ENCODE peak calls at places on chromosomes 1 and 21, in six cellular contexts. One of them, this sample, is unnamed.
A peak's percentile ranks its signal among the peaks of the same experiment; 100 is the strongest.

GRCh38 chr1:183287191-183287675 is 101.2 kb downstream of the LAMC2 start:
- DNase-seq in mucosa of descending colon: no peak
- DNase-seq in MM.1S: no peak
- DNase-seq in MV-4-11: no peak
- DNase-seq in suprapubic skin: no peak
- DNase-seq in HAP-1: no peak
- DNase-seq in this sample: no peak

GRCh38 chr1:179591592-179592580 is at the start of gene TDRD5:
- DNase-seq in MM.1S: no peak
- DNase-seq in MV-4-11: no peak
- DNase-seq in suprapubic skin: no peak
- DNase-seq in HAP-1: no peak
- DNase-seq in mucosa of descending colon: peak; percentile 85
- DNase-seq in this sample: no peak

GRCh38 chr1:154960446-154961136 is 991 bp downstream of the PYGO2 start:
- DNase-seq in MV-4-11: no peak
- DNase-seq in MM.1S: peak; percentile 31
- DNase-seq in mucosa of descending colon: peak; percentile 13
- DNase-seq in HAP-1: no peak
- DNase-seq in suprapubic skin: no peak
- DNase-seq in this sample: no peak

GRCh38 chr1:7294636-7295035 is 476.5 kb upstream of the VAMP3 start:
- DNase-seq in HAP-1: no peak
- DNase-seq in suprapubic skin: no peak
- DNase-seq in MV-4-11: no peak
- DNase-seq in mucosa of descending colon: no peak
- DNase-seq in MM.1S: no peak
- DNase-seq in this sample: no peak

GRCh38 chr1:245546875-245547274 is 392.1 kb downstream of the KIF26B start:
- DNase-seq in mucosa of descending colon: no peak
- DNase-seq in MM.1S: peak; percentile 69
- DNase-seq in suprapubic skin: no peak
- DNase-seq in HAP-1: no peak
- DNase-seq in MV-4-11: peak; percentile 73
- DNase-seq in this sample: peak; percentile 45

GRCh38 chr1:94924967-94925366 is 1.9 kb downstream of the CNN3 start:
- DNase-seq in MV-4-11: no peak
- DNase-seq in MM.1S: no peak
- DNase-seq in suprapubic skin: no peak
- DNase-seq in HAP-1: no peak
- DNase-seq in mucosa of descending colon: no peak
- DNase-seq in this sample: no peak

GRCh38 chr1:34131396-34132160 is 33.5 kb downstream of the CSMD2 start:
- DNase-seq in mucosa of descending colon: no peak
- DNase-seq in MM.1S: no peak
- DNase-seq in HAP-1: no peak
- DNase-seq in MV-4-11: no peak
- DNase-seq in suprapubic skin: peak; percentile 37
- DNase-seq in this sample: no peak

GRCh38 chr21:45449658-45450502 is 44.9 kb downstream of the COL18A1 start:
- DNase-seq in mucosa of descending colon: no peak
- DNase-seq in MV-4-11: peak; percentile 28
- DNase-seq in HAP-1: no peak
- DNase-seq in MM.1S: no peak
- DNase-seq in suprapubic skin: no peak
- DNase-seq in this sample: no peak

GRCh38 chr1:175493999-175494336 is 249.4 kb downstream of the TNR start:
- DNase-seq in HAP-1: no peak
- DNase-seq in MM.1S: no peak
- DNase-seq in MV-4-11: no peak
- DNase-seq in mucosa of descending colon: no peak
- DNase-seq in suprapubic skin: no peak
- DNase-seq in this sample: no peak

GRCh38 chr1:51689643-51690042 is 72.8 kb downstream of the OSBPL9 start:
- DNase-seq in MV-4-11: no peak
- DNase-seq in suprapubic skin: no peak
- DNase-seq in mucosa of descending colon: no peak
- DNase-seq in HAP-1: no peak
- DNase-seq in MM.1S: no peak
- DNase-seq in this sample: no peak

GRCh38 chr1:111032295-111032897 is 68.7 kb upstream of the LRIF1 start:
- DNase-seq in MV-4-11: peak; percentile 30
- DNase-seq in suprapubic skin: no peak
- DNase-seq in mucosa of descending colon: no peak
- DNase-seq in MM.1S: peak; percentile 46
- DNase-seq in HAP-1: no peak
- DNase-seq in this sample: peak; percentile 42

GRCh38 chr21:33760641-33761103 is 118.4 kb downstream of the ITSN1 start:
- DNase-seq in HAP-1: no peak
- DNase-seq in MV-4-11: no peak
- DNase-seq in MM.1S: no peak
- DNase-seq in mucosa of descending colon: no peak
- DNase-seq in suprapubic skin: no peak
- DNase-seq in this sample: no peak

GRCh38 chr1:101278845-101279244 is 42.0 kb downstream of the S1PR1 start:
- DNase-seq in mucosa of descending colon: no peak
- DNase-seq in MM.1S: no peak
- DNase-seq in HAP-1: no peak
- DNase-seq in suprapubic skin: no peak
- DNase-seq in MV-4-11: no peak
- DNase-seq in this sample: no peak

GRCh38 chr1:224632381-224632871 is 16.3 kb downstream of the CNIH3 start:
- DNase-seq in HAP-1: no peak
- DNase-seq in suprapubic skin: no peak
- DNase-seq in MV-4-11: no peak
- DNase-seq in MM.1S: no peak
- DNase-seq in mucosa of descending colon: no peak
- DNase-seq in this sample: no peak

This sample was measured in DND-41.